ENCODE peak calls at places on chromosomes 2 and 18, in six cellular contexts. L is aorta; T is stimulated activated CD4-positive, alpha-beta T cell treated with anti-CD3 and anti-CD28 coated beads, Interleukin-4, amount 100 ng/mL, for 48 hours; B is lower lobe of right lung; O is tibial artery; Q is NCI-H446. Y is an unnamed sample.

GRCh38 chr2:156319811-156320490 is 12.6 kb downstream of the NR4A2 start:
- DNase-seq in Q (no peak), B (peak), O (peak), L (peak), T (no peak), Y (no peak)

GRCh38 chr18:10453885-10454772 is at the start of gene APCDD1:
- DNase-seq in L (peak), B (peak), O (peak), Q (peak), T (no peak), Y (peak)

GRCh38 chr2:119696494-119697030 is 17.6 kb downstream of the TMEM177 start:
- DNase-seq in Q (no peak), T (no peak), B (no peak), L (no peak), O (no peak), Y (no peak)

GRCh38 chr2:60297296-60298010 is 256.0 kb downstream of the BCL11A start:
- DNase-seq in T (no peak), O (no peak), B (no peak), Q (no peak), L (no peak), Y (no peak)

GRCh38 chr2:104976603-104977120 is 61.2 kb upstream of the MRPS9 start:
- DNase-seq in L (no peak), B (no peak), Q (no peak), T (no peak), O (no peak), Y (no peak)

GRCh38 chr18:46343940-46344372 is 239.8 kb downstream of the HAUS1 start:
- DNase-seq in Q (no peak), B (peak), L (peak), T (no peak), O (no peak), Y (no peak)

GRCh38 chr18:49878567-49878966 is 65.2 kb upstream of the ACAA2 start:
- DNase-seq in L (no peak), Q (peak), B (no peak), O (no peak), T (no peak), Y (no peak)

GRCh38 chr2:227415538-227416424 is 28.0 kb upstream of the SCYGR1 start:
- DNase-seq in T (no peak), B (peak), O (no peak), L (no peak), Q (peak), Y (no peak)

GRCh38 chr2:214782671-214783070 is 26.8 kb downstream of the BARD1 start:
- DNase-seq in L (no peak), T (no peak), B (no peak), Q (no peak), O (no peak), Y (no peak)

GRCh38 chr2:12440731-12441130 is 276.0 kb upstream of the TRIB2 start:
- DNase-seq in B (no peak), O (no peak), L (no peak), T (no peak), Q (no peak), Y (no peak)

GRCh38 chr2:229852565-229852964 is 69.2 kb downstream of the TRIP12 start:
- DNase-seq in T (peak), L (no peak), Q (no peak), B (no peak), O (no peak), Y (no peak)

GRCh38 chr18:44098551-44099098 is 582.1 kb upstream of the SETBP1 start:
- DNase-seq in L (no peak), O (no peak), Q (peak), B (no peak), T (no peak), Y (no peak)

GRCh38 chr2:168643979-168644378 is 158.5 kb upstream of the NOSTRIN start:
- DNase-seq in T (no peak), O (no peak), Q (no peak), L (no peak), B (no peak), Y (no peak)

GRCh38 chr18:32060026-32060425 is 31.6 kb upstream of the RNF138 start:
- DNase-seq in Q (no peak), L (no peak), T (no peak), O (no peak), B (no peak), Y (no peak)

GRCh38 chr2:145692971-145693478 is 1173.1 kb upstream of the ZEB2 start:
- DNase-seq in B (no peak), Q (peak), T (no peak), L (no peak), O (no peak), Y (no peak)

GRCh38 chr2:96164459-96165184 is 19.4 kb upstream of the DUSP2 start:
- DNase-seq in L (peak), Q (no peak), B (no peak), T (peak), O (no peak), Y (no peak)

GRCh38 chr18:80229766-80230745 is 17.3 kb downstream of the PARD6G start:
- DNase-seq in T (no peak), O (no peak), B (no peak), L (no peak), Q (no peak), Y (no peak)

GRCh38 chr18:60172030-60172429 is 200.5 kb downstream of the MC4R start:
- DNase-seq in Q (no peak), B (no peak), L (no peak), T (no peak), O (no peak), Y (no peak)

GRCh38 chr18:48133675-48134251 is 203.3 kb upstream of the SMAD2 start:
- DNase-seq in L (no peak), Q (peak), B (no peak), O (no peak), T (no peak), Y (no peak)

GRCh38 chr2:235333076-235333475 is 160.8 kb upstream of the AGAP1 start:
- DNase-seq in B (no peak), L (no peak), Q (no peak), O (no peak), T (no peak), Y (no peak)

GRCh38 chr18:79599503-79599931 is 80.1 kb upstream of the CTDP1 start:
- DNase-seq in L (peak), B (peak), O (peak), Q (no peak), T (no peak), Y (no peak)

Y was measured in suprapubic skin.